ENCODE peak calls at places on chromosome 12, in five cellular contexts. One of them, this sample, is unnamed.

GRCh38 chr12:122126713-122127597 is 47.1 kb downstream of the IL31 start:
- DNase-seq in PC-3: peak
- DNase-seq in esophagus squamous epithelium: no peak
- DNase-seq in A549: peak
- DNase-seq in ovary: no peak
- DNase-seq in this sample: no peak

GRCh38 chr12:88658009-88658408 is 77.7 kb upstream of the KITLG start:
- DNase-seq in esophagus squamous epithelium: no peak
- DNase-seq in ovary: no peak
- DNase-seq in PC-3: peak
- DNase-seq in A549: no peak
- DNase-seq in this sample: peak

GRCh38 chr12:28966049-28966778 is 182.9 kb upstream of the FAR2 start:
- DNase-seq in esophagus squamous epithelium: no peak
- DNase-seq in A549: no peak
- DNase-seq in PC-3: no peak
- DNase-seq in ovary: peak
- DNase-seq in this sample: no peak

GRCh38 chr12:46401703-46402102 is 29.1 kb upstream of the SLC38A2 start:
- DNase-seq in esophagus squamous epithelium: no peak
- DNase-seq in PC-3: no peak
- DNase-seq in ovary: peak
- DNase-seq in A549: no peak
- DNase-seq in this sample: no peak

GRCh38 chr12:26621932-26622331 is 211.1 kb downstream of the ITPR2 start:
- DNase-seq in ovary: no peak
- DNase-seq in A549: no peak
- DNase-seq in esophagus squamous epithelium: no peak
- DNase-seq in PC-3: no peak
- DNase-seq in this sample: no peak

GRCh38 chr12:2291182-2291832 is 238.5 kb downstream of the CACNA1C start:
- DNase-seq in esophagus squamous epithelium: no peak
- DNase-seq in PC-3: peak
- DNase-seq in ovary: no peak
- DNase-seq in A549: peak
- DNase-seq in this sample: peak

GRCh38 chr12:107091381-107091780 is 2.0 kb downstream of the CRY1 start:
- DNase-seq in PC-3: peak
- DNase-seq in esophagus squamous epithelium: no peak
- DNase-seq in A549: peak
- DNase-seq in ovary: no peak
- DNase-seq in this sample: no peak

GRCh38 chr12:132429122-132429931 is 60.6 kb upstream of the FBRSL1 start:
- DNase-seq in esophagus squamous epithelium: no peak
- DNase-seq in PC-3: no peak
- DNase-seq in A549: no peak
- DNase-seq in ovary: no peak
- DNase-seq in this sample: peak

GRCh38 chr12:94070520-94070919 is 77.9 kb upstream of the PLXNC1 start:
- DNase-seq in A549: no peak
- DNase-seq in PC-3: no peak
- DNase-seq in esophagus squamous epithelium: no peak
- DNase-seq in ovary: no peak
- DNase-seq in this sample: peak

GRCh38 chr12:124391340-124392261 is 96.7 kb downstream of the RFLNA start:
- DNase-seq in ovary: peak
- DNase-seq in A549: peak
- DNase-seq in PC-3: peak
- DNase-seq in esophagus squamous epithelium: peak
- DNase-seq in this sample: peak

GRCh38 chr12:122830517-122831214 is 4.6 kb upstream of the HIP1R start:
- DNase-seq in PC-3: peak
- DNase-seq in ovary: no peak
- DNase-seq in A549: peak
- DNase-seq in esophagus squamous epithelium: no peak
- DNase-seq in this sample: peak

GRCh38 chr12:62813031-62813829 is 121.7 kb downstream of the PPM1H start:
- DNase-seq in A549: peak
- DNase-seq in ovary: peak
- DNase-seq in esophagus squamous epithelium: no peak
- DNase-seq in PC-3: no peak
- DNase-seq in this sample: peak

GRCh38 chr12:60872219-60872618 is 1276.4 kb downstream of the SLC16A7 start:
- DNase-seq in ovary: no peak
- DNase-seq in PC-3: no peak
- DNase-seq in esophagus squamous epithelium: no peak
- DNase-seq in A549: no peak
- DNase-seq in this sample: no peak

GRCh38 chr12:98847242-98847641 is 202.2 kb downstream of the APAF1 start:
- DNase-seq in A549: no peak
- DNase-seq in ovary: no peak
- DNase-seq in esophagus squamous epithelium: no peak
- DNase-seq in PC-3: no peak
- DNase-seq in this sample: no peak

GRCh38 chr12:55718650-55719275 is 1.4 kb upstream of the RDH5 start:
- DNase-seq in ovary: no peak
- DNase-seq in PC-3: no peak
- DNase-seq in esophagus squamous epithelium: no peak
- DNase-seq in A549: no peak
- DNase-seq in this sample: no peak

GRCh38 chr12:47894068-47894467 is 10.7 kb downstream of the VDR start:
- DNase-seq in esophagus squamous epithelium: no peak
- DNase-seq in A549: no peak
- DNase-seq in PC-3: no peak
- DNase-seq in ovary: no peak
- DNase-seq in this sample: peak

GRCh38 chr12:90712671-90713070 is 242.3 kb downstream of the CCER1 start:
- DNase-seq in ovary: no peak
- DNase-seq in PC-3: peak
- DNase-seq in A549: peak
- DNase-seq in esophagus squamous epithelium: no peak
- DNase-seq in this sample: no peak

GRCh38 chr12:126747530-126748149 is 1519.3 kb upstream of the TMEM132C start:
- DNase-seq in esophagus squamous epithelium: no peak
- DNase-seq in PC-3: peak
- DNase-seq in A549: peak
- DNase-seq in ovary: no peak
- DNase-seq in this sample: peak

GRCh38 chr12:292186-292585 is 29.6 kb upstream of the SLC6A13 start:
- DNase-seq in ovary: no peak
- DNase-seq in esophagus squamous epithelium: no peak
- DNase-seq in PC-3: no peak
- DNase-seq in A549: no peak
- DNase-seq in this sample: no peak

GRCh38 chr12:103050273-103050672 is 92.8 kb downstream of the ASCL1 start:
- DNase-seq in esophagus squamous epithelium: no peak
- DNase-seq in ovary: no peak
- DNase-seq in PC-3: no peak
- DNase-seq in A549: no peak
- DNase-seq in this sample: no peak

GRCh38 chr12:2011641-2012607 is 7.7 kb upstream of the DCP1B start:
- DNase-seq in ovary: no peak
- DNase-seq in A549: no peak
- DNase-seq in PC-3: no peak
- DNase-seq in esophagus squamous epithelium: no peak
- DNase-seq in this sample: no peak

GRCh38 chr12:110906985-110907384 is 13.4 kb downstream of the MYL2 start:
- DNase-seq in A549: peak
- DNase-seq in PC-3: no peak
- DNase-seq in esophagus squamous epithelium: no peak
- DNase-seq in ovary: no peak
- DNase-seq in this sample: no peak
- H3K27ac ChIP-seq in A549: no peak
- H3K27ac ChIP-seq in PC-3: no peak
- H3K27ac ChIP-seq in esophagus squamous epithelium: no peak
- H3K27ac ChIP-seq in ovary: no peak
- H3K27ac ChIP-seq in this sample: no peak

DNA sequence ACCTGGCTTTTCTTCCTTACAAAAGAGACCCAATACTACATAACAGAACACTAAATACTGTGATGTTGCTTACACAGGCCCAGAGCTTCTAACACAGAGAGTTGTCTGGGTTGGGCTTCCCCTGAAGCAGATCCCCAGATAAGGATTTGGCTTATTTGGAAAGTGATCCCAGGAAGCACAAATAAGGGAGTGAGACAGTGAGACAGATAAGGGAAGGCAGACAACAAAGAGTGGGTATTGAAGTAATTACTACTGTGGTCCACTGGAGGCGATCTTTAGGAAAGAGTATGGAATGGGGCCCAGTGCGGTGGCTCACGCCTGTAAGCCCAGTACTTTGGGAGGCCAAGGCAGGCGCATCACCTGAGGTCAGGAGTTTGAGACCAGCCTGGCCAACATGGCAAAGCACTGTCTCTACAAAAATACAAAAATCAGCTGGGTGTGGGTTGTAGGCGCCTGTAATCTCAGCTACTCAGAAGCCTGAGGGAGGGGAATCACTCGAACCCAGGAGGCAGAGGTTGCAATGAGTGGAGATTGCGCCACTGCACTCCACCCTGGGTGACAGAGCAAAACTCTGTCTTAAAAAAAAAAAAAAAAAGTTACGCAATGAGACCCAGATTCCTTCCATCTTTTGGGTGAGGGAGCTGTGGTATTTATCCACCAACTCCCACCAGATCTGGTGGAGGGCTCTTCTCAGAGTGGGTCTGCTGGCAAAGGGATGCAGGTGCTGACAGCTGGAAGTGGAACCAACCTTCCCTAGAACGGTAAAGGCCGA is 10.2 kb upstream of the C12orf43 start:
- DNase-seq in ovary: no peak
- DNase-seq in esophagus squamous epithelium: no peak
- DNase-seq in PC-3: no peak
- DNase-seq in A549: no peak
- DNase-seq in this sample: no peak
- TF ChIP-seq CTCF in ovary: no peak
- TF ChIP-seq CTCF in esophagus squamous epithelium: no peak
- TF ChIP-seq CTCF in PC-3: no peak
- TF ChIP-seq CTCF in A549: no peak
- TF ChIP-seq CTCF in this sample: no peak

GRCh38 chr12:104958009-104958945 is at the start of gene SLC41A2:
- DNase-seq in A549: peak
- DNase-seq in ovary: peak
- DNase-seq in PC-3: peak
- DNase-seq in esophagus squamous epithelium: peak
- DNase-seq in this sample: peak

GRCh38 chr12:104958946-104959841 is 1.1 kb upstream of the SLC41A2 start:
- DNase-seq in PC-3: peak
- DNase-seq in esophagus squamous epithelium: no peak
- DNase-seq in ovary: peak
- DNase-seq in A549: no peak
- DNase-seq in this sample: peak

GRCh38 chr12:104956870-104957301 is 1.2 kb downstream of the SLC41A2 start:
- DNase-seq in PC-3: peak
- DNase-seq in A549: no peak
- DNase-seq in ovary: no peak
- DNase-seq in esophagus squamous epithelium: no peak
- DNase-seq in this sample: no peak

GRCh38 chr12:104955703-104956102 is 2.4 kb downstream of the SLC41A2 start:
- DNase-seq in PC-3: no peak
- DNase-seq in A549: no peak
- DNase-seq in esophagus squamous epithelium: no peak
- DNase-seq in ovary: no peak
- DNase-seq in this sample: no peak

DNA sequence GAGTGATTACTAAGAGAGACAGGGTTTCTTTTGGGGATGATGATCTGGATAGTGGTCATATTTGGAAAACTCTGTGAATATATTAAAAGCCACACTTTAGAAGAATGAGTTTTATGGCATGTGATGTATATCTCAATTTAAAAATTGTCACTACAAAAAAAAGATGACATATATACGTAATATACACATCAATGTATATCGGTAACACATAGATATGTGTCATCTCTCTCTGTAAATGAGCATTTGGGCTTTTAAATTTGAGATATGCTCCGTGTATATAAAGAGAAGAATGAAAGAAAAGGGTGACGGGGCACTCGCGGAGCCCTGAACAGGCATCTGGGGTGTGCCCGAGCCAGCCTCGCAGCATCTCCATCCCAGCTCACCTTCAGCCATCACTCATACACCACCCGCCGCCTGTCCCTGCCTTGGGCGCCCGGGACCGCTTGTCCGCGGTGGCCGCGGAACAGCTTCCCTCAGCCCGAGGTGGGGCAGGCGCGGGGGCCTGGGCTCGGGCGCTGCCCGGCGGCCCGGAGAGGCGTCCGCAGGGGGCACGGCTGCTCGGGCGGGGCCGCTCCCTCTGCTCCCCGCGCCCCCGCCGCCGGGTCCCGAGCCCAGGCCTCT is 592 bp downstream of the SLC41A2 start:
- DNase-seq in A549: peak
- DNase-seq in ovary: no peak
- DNase-seq in esophagus squamous epithelium: no peak
- DNase-seq in PC-3: peak
- DNase-seq in this sample: peak
- H3K27ac ChIP-seq in A549: peak
- H3K27ac ChIP-seq in ovary: peak
- H3K27ac ChIP-seq in esophagus squamous epithelium: peak
- H3K27ac ChIP-seq in PC-3: no peak
- H3K27ac ChIP-seq in this sample: peak

DNA sequence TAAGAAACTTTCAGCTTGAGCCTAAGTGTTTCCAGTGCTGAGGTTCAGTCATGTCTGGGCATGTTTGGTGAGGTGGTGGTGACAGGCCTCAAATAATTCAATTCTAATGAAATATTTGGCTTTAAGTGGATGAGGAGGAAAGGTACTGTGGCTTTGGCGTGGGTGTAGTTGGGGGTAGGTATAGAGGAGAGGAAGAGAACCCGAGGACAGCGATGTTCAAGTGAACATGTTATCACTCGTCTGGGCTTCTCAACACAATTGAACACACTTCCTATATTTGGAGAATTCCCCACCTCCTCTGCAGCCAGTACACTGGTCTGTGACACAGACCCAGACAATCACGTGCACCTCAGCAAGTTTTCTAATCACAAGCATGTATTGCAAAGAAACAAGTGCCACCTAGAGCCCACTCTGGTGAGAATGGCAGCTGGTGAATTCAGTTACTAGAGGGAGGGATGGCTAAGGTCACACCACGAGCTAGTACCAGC is 53.0 kb downstream of the IFNG-AS1 start:
- DNase-seq in PC-3: no peak
- DNase-seq in A549: no peak
- DNase-seq in ovary: no peak
- DNase-seq in esophagus squamous epithelium: no peak
- DNase-seq in this sample: no peak
- TF ChIP-seq CTCF in PC-3: peak
- TF ChIP-seq CTCF in A549: no peak
- TF ChIP-seq CTCF in ovary: no peak
- TF ChIP-seq CTCF in esophagus squamous epithelium: no peak
- TF ChIP-seq CTCF in this sample: no peak

GRCh38 chr12:42490261-42490842 is 99.2 kb downstream of the PRICKLE1 start:
- DNase-seq in esophagus squamous epithelium: no peak
- DNase-seq in ovary: no peak
- DNase-seq in PC-3: no peak
- DNase-seq in A549: no peak
- DNase-seq in this sample: no peak
- H3K27ac ChIP-seq in esophagus squamous epithelium: no peak
- H3K27ac ChIP-seq in ovary: no peak
- H3K27ac ChIP-seq in PC-3: no peak
- H3K27ac ChIP-seq in A549: no peak
- H3K27ac ChIP-seq in this sample: no peak

GRCh38 chr12:49626169-49626835 is 2.9 kb downstream of the PRPF40B start:
- DNase-seq in ovary: no peak
- DNase-seq in A549: no peak
- DNase-seq in PC-3: peak
- DNase-seq in esophagus squamous epithelium: no peak
- DNase-seq in this sample: peak
- TF ChIP-seq CTCF in ovary: no peak
- TF ChIP-seq CTCF in A549: no peak
- TF ChIP-seq CTCF in PC-3: no peak
- TF ChIP-seq CTCF in esophagus squamous epithelium: no peak
- TF ChIP-seq CTCF in this sample: no peak

This sample was measured in colonic mucosa.